ENCODE peak calls at places on chromosome 18, in eight cellular contexts. One of them, this sample, is unnamed.

GRCh38 chr18:67354091-67354490 is 162.4 kb downstream of the DSEL start:
- DNase-seq in tibial nerve: no peak
- DNase-seq in A549: no peak
- DNase-seq in esophagus squamous epithelium: no peak
- DNase-seq in uterus: no peak
- DNase-seq in adrenal gland: no peak
- DNase-seq in ovary: no peak
- DNase-seq in IMR-90: no peak
- DNase-seq in this sample: no peak

GRCh38 chr18:49768051-49768391 is 45.3 kb downstream of the ACAA2 start:
- DNase-seq in tibial nerve: no peak
- DNase-seq in A549: peak; percentile 7
- DNase-seq in esophagus squamous epithelium: no peak
- DNase-seq in uterus: peak; percentile 34
- DNase-seq in adrenal gland: no peak
- DNase-seq in ovary: no peak
- DNase-seq in IMR-90: peak; percentile 65
- DNase-seq in this sample: peak; percentile 22

GRCh38 chr18:48007955-48008701 is 77.7 kb upstream of the SMAD2 start:
- DNase-seq in tibial nerve: no peak
- DNase-seq in A549: peak; percentile 71
- DNase-seq in esophagus squamous epithelium: no peak
- DNase-seq in uterus: peak; percentile 54
- DNase-seq in adrenal gland: peak; percentile 78
- DNase-seq in ovary: peak; percentile 73
- DNase-seq in IMR-90: no peak
- DNase-seq in this sample: peak; percentile 67

GRCh38 chr18:59155140-59155539 is 15.5 kb downstream of the SEC11C start:
- DNase-seq in tibial nerve: no peak
- DNase-seq in A549: no peak
- DNase-seq in esophagus squamous epithelium: no peak
- DNase-seq in uterus: no peak
- DNase-seq in adrenal gland: no peak
- DNase-seq in ovary: no peak
- DNase-seq in IMR-90: peak; percentile 95
- DNase-seq in this sample: peak; percentile 6

GRCh38 chr18:43663159-43663558 is 385.9 kb upstream of the SYT4 start:
- DNase-seq in tibial nerve: no peak
- DNase-seq in A549: no peak
- DNase-seq in esophagus squamous epithelium: no peak
- DNase-seq in uterus: no peak
- DNase-seq in adrenal gland: no peak
- DNase-seq in ovary: no peak
- DNase-seq in IMR-90: no peak
- DNase-seq in this sample: no peak

GRCh38 chr18:55286257-55286825 is 301.7 kb downstream of the TCF4 start:
- DNase-seq in tibial nerve: no peak
- DNase-seq in A549: no peak
- DNase-seq in esophagus squamous epithelium: no peak
- DNase-seq in uterus: no peak
- DNase-seq in adrenal gland: no peak
- DNase-seq in ovary: no peak
- DNase-seq in IMR-90: no peak
- DNase-seq in this sample: no peak

GRCh38 chr18:3103576-3103975 is 90.6 kb upstream of the LPIN2 start:
- DNase-seq in tibial nerve: no peak
- DNase-seq in A549: no peak
- DNase-seq in esophagus squamous epithelium: no peak
- DNase-seq in uterus: no peak
- DNase-seq in adrenal gland: no peak
- DNase-seq in ovary: no peak
- DNase-seq in IMR-90: no peak
- DNase-seq in this sample: no peak

GRCh38 chr18:68354176-68354575 is 360.7 kb downstream of the TMX3 start:
- DNase-seq in tibial nerve: no peak
- DNase-seq in A549: no peak
- DNase-seq in esophagus squamous epithelium: no peak
- DNase-seq in uterus: no peak
- DNase-seq in adrenal gland: no peak
- DNase-seq in ovary: no peak
- DNase-seq in IMR-90: no peak
- DNase-seq in this sample: no peak

GRCh38 chr18:43888601-43889000 is 611.3 kb upstream of the SYT4 start:
- DNase-seq in tibial nerve: no peak
- DNase-seq in A549: no peak
- DNase-seq in esophagus squamous epithelium: no peak
- DNase-seq in uterus: no peak
- DNase-seq in adrenal gland: no peak
- DNase-seq in ovary: no peak
- DNase-seq in IMR-90: no peak
- DNase-seq in this sample: no peak

GRCh38 chr18:37783771-37784170 is 218.2 kb upstream of the CELF4 start:
- DNase-seq in tibial nerve: no peak
- DNase-seq in A549: no peak
- DNase-seq in esophagus squamous epithelium: no peak
- DNase-seq in uterus: no peak
- DNase-seq in adrenal gland: no peak
- DNase-seq in ovary: no peak
- DNase-seq in IMR-90: no peak
- DNase-seq in this sample: no peak

GRCh38 chr18:51506811-51507210 is 309.3 kb upstream of the MEX3C start:
- DNase-seq in tibial nerve: no peak
- DNase-seq in A549: no peak
- DNase-seq in esophagus squamous epithelium: no peak
- DNase-seq in uterus: no peak
- DNase-seq in adrenal gland: no peak
- DNase-seq in ovary: no peak
- DNase-seq in IMR-90: no peak
- DNase-seq in this sample: no peak

GRCh38 chr18:7754725-7755181 is 187.6 kb downstream of the PTPRM start:
- DNase-seq in tibial nerve: no peak
- DNase-seq in A549: peak; percentile 8
- DNase-seq in esophagus squamous epithelium: no peak
- DNase-seq in uterus: no peak
- DNase-seq in adrenal gland: no peak
- DNase-seq in ovary: no peak
- DNase-seq in IMR-90: peak; percentile 17
- DNase-seq in this sample: no peak

GRCh38 chr18:63829886-63830285 is 54.7 kb downstream of the SERPINB7 start:
- DNase-seq in tibial nerve: no peak
- DNase-seq in A549: no peak
- DNase-seq in esophagus squamous epithelium: no peak
- DNase-seq in uterus: no peak
- DNase-seq in adrenal gland: no peak
- DNase-seq in ovary: no peak
- DNase-seq in IMR-90: peak; percentile 19
- DNase-seq in this sample: no peak

GRCh38 chr18:37778417-37779165 is 213.0 kb upstream of the CELF4 start:
- DNase-seq in tibial nerve: no peak
- DNase-seq in A549: peak; percentile 13
- DNase-seq in esophagus squamous epithelium: no peak
- DNase-seq in uterus: no peak
- DNase-seq in adrenal gland: peak; percentile 89
- DNase-seq in ovary: no peak
- DNase-seq in IMR-90: no peak
- DNase-seq in this sample: peak; percentile 29

DNA sequence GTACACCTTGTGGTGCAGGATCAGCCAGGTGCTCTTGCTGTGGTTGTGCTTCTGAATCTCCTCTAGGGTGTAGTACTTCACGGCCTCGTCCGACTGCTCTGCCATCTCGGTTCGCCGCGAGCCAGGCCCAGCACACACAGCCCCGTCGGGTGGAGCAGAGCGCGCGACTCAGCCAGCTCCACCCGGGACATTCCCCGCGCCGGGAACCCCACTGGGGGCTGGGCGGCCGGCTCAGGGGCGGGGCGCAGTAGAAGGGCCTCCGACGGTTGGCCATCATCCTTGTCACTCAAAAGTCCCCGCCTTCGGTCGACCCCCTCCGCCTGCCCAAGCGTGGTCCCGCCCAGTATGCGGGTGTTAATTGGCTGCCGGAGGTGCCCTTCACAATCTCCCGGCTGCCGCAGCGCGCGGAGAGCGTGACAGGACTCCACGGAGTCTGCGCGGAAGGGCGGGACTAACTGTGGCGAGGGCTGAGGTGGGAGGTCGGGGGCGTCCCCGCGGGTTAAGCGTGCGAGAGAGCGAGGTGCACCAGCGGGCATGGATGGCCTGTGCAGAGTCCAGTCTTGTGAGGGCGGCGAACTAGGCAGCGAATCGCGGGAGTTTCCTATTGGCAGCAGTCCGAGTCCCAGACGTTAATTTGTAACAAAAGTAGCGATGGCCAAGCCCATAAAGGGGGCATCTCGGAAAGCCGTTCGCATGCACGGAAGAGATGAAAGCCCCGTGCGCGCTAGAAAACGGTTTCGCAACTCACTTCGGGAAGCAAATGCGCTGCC is at the start of gene CYB5A:
- DNase-seq in tibial nerve: peak; percentile 97
- DNase-seq in A549: peak; percentile 94
- DNase-seq in esophagus squamous epithelium: peak; percentile 88
- DNase-seq in uterus: peak; percentile 100
- DNase-seq in adrenal gland: peak; percentile 99
- DNase-seq in ovary: peak; percentile 98
- DNase-seq in IMR-90: peak; percentile 93
- DNase-seq in this sample: no peak
- TF ChIP-seq POLR2A in tibial nerve: peak; percentile 62
- TF ChIP-seq POLR2A in A549: peak; percentile 68
- TF ChIP-seq POLR2A in esophagus squamous epithelium: peak; percentile 32
- TF ChIP-seq POLR2A in uterus: peak; percentile 48
- TF ChIP-seq POLR2A in adrenal gland: peak; percentile 27
- TF ChIP-seq POLR2A in ovary: peak; percentile 46
- TF ChIP-seq POLR2A in IMR-90: no peak
- TF ChIP-seq POLR2A in this sample: no peak

GRCh38 chr18:76983184-76983583 is 149.4 kb downstream of the MBP start:
- DNase-seq in tibial nerve: peak; percentile 66
- DNase-seq in A549: peak; percentile 68
- DNase-seq in esophagus squamous epithelium: peak; percentile 30
- DNase-seq in uterus: peak; percentile 80
- DNase-seq in adrenal gland: peak; percentile 92
- DNase-seq in ovary: peak; percentile 74
- DNase-seq in IMR-90: peak; percentile 67
- DNase-seq in this sample: peak; percentile 44
- TF ChIP-seq POLR2A in tibial nerve: no peak
- TF ChIP-seq POLR2A in A549: no peak
- TF ChIP-seq POLR2A in esophagus squamous epithelium: no peak
- TF ChIP-seq POLR2A in uterus: no peak
- TF ChIP-seq POLR2A in adrenal gland: no peak
- TF ChIP-seq POLR2A in ovary: no peak
- TF ChIP-seq POLR2A in IMR-90: no peak
- TF ChIP-seq POLR2A in this sample: no peak

DNA sequence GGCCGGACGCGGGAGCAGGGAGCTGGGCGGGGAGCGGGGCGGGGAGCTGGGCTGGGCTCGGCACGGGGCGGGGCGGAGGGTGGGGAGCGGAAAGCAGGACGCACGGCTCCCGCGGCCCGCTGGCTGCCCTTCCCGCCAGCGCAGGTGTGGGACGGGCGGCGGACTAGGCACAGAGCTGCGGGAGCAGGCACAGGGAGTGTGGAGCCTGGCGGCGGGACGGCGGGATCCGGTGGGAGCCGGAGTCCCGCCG is at the start of gene IMPA2:
- DNase-seq in tibial nerve: no peak
- DNase-seq in A549: no peak
- DNase-seq in esophagus squamous epithelium: no peak
- DNase-seq in uterus: no peak
- DNase-seq in adrenal gland: no peak
- DNase-seq in ovary: no peak
- DNase-seq in IMR-90: no peak
- DNase-seq in this sample: no peak
- TF ChIP-seq POLR2A in tibial nerve: peak; percentile 76
- TF ChIP-seq POLR2A in A549: peak; percentile 89
- TF ChIP-seq POLR2A in esophagus squamous epithelium: peak; percentile 87
- TF ChIP-seq POLR2A in uterus: peak; percentile 80
- TF ChIP-seq POLR2A in adrenal gland: no peak
- TF ChIP-seq POLR2A in ovary: peak; percentile 54
- TF ChIP-seq POLR2A in IMR-90: peak; percentile 42
- TF ChIP-seq POLR2A in this sample: peak; percentile 58

GRCh38 chr18:31684279-31685096 is at the start of gene B4GALT6:
- DNase-seq in tibial nerve: no peak
- DNase-seq in A549: peak; percentile 46
- DNase-seq in esophagus squamous epithelium: no peak
- DNase-seq in uterus: no peak
- DNase-seq in adrenal gland: peak; percentile 57
- DNase-seq in ovary: no peak
- DNase-seq in IMR-90: no peak
- DNase-seq in this sample: peak; percentile 26

GRCh38 chr18:31687016-31687415 is 2.6 kb upstream of the B4GALT6 start:
- DNase-seq in tibial nerve: no peak
- DNase-seq in A549: no peak
- DNase-seq in esophagus squamous epithelium: no peak
- DNase-seq in uterus: no peak
- DNase-seq in adrenal gland: no peak
- DNase-seq in ovary: no peak
- DNase-seq in IMR-90: no peak
- DNase-seq in this sample: no peak

GRCh38 chr18:31683968-31684278 is 458 bp downstream of the B4GALT6 start:
- DNase-seq in tibial nerve: no peak
- DNase-seq in A549: no peak
- DNase-seq in esophagus squamous epithelium: no peak
- DNase-seq in uterus: no peak
- DNase-seq in adrenal gland: no peak
- DNase-seq in ovary: no peak
- DNase-seq in IMR-90: no peak
- DNase-seq in this sample: no peak

GRCh38 chr18:31686572-31686971 is 2.2 kb upstream of the B4GALT6 start:
- DNase-seq in tibial nerve: no peak
- DNase-seq in A549: no peak
- DNase-seq in esophagus squamous epithelium: no peak
- DNase-seq in uterus: no peak
- DNase-seq in adrenal gland: no peak
- DNase-seq in ovary: no peak
- DNase-seq in IMR-90: no peak
- DNase-seq in this sample: no peak

DNA sequence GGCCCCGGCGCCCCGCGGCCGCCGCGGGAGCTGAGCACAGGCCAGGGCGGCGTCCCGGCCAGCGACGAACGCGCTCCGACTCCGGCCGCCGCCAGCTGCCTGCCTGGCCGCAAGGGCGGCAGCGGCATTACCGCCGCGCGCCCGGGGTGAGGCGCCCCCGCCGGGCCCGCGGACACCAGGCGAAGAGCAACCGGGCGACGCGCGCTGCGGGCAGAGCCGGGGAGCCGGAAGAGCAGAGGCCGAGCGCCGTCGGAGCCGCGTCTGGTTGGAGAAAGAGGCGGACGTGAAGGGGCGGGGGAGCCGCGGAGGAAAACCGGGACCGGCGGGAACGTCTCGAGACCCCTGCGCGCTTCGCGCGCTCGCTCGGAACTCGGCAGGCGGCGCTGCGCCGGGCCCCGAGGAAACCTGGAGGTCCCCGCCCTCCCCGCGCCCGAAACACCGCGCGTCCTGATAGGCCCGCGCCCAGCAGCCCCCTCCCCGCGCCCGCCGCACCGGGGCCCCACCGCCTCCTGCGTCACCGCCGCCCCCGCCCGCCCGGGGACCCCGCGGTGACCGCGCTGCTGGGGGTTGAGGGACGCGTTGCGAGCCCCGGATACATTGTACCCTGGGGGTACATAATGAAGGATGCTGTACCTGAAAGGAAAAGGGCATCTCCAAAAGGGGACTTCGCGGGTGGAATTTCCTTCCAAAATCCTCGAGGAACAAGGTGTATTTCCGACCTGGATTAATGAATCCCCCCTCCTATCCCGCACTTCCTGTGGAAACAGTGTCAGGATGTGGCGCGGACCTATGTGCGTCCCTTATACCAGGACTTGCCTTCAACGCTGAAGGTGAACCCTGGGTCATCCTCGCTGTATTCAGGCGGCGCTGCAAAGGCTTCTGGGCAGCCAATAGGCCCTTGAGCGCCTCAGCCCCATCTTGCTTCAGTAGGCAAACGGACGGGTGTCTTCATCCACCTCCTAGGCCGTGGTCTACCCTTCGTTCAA is 1.0 kb upstream of the B4GALT6 start:
- DNase-seq in tibial nerve: no peak
- DNase-seq in A549: peak; percentile 39
- DNase-seq in esophagus squamous epithelium: no peak
- DNase-seq in uterus: peak; percentile 45
- DNase-seq in adrenal gland: peak; percentile 86
- DNase-seq in ovary: peak; percentile 59
- DNase-seq in IMR-90: peak; percentile 54
- DNase-seq in this sample: peak; percentile 26
- TF ChIP-seq POLR2A in tibial nerve: peak; percentile 17
- TF ChIP-seq POLR2A in A549: peak; percentile 44
- TF ChIP-seq POLR2A in esophagus squamous epithelium: peak; percentile 11
- TF ChIP-seq POLR2A in uterus: peak; percentile 15
- TF ChIP-seq POLR2A in adrenal gland: peak; percentile 77
- TF ChIP-seq POLR2A in ovary: no peak
- TF ChIP-seq POLR2A in IMR-90: no peak
- TF ChIP-seq POLR2A in this sample: no peak